ENCODE peak calls at places on chromosome 12, in four cellular contexts. A is HepG2, R is SK-N-SH, O is K562. X is an unnamed sample.

GRCh38 chr12:103947871-103948555 is 17.7 kb upstream of the TDG start:
- DNase-seq in O (no peak), A (no peak), R (no peak), X (no peak)

GRCh38 chr12:95999484-95999883 is 3.3 kb upstream of the HAL start:
- DNase-seq in O (no peak), R (no peak), A (no peak), X (no peak)

GRCh38 chr12:42625611-42626010 is 36.1 kb upstream of the PRICKLE1 start:
- DNase-seq in O (peak), R (peak), A (no peak), X (no peak)

GRCh38 chr12:132723764-132724140 is 13.1 kb downstream of the PGAM5 start:
- DNase-seq in O (no peak), A (no peak), R (no peak), X (no peak)

GRCh38 chr12:49867580-49868341 is 24.9 kb upstream of the BCDIN3D start:
- DNase-seq in O (no peak), R (no peak), A (no peak), X (no peak)

GRCh38 chr12:82852529-82852928 is 165.8 kb downstream of the TMTC2 start:
- DNase-seq in A (no peak), R (no peak), O (no peak), X (no peak)

GRCh38 chr12:20154060-20154459 is 214.3 kb upstream of the PDE3A start:
- DNase-seq in R (no peak), A (no peak), O (no peak), X (no peak)

GRCh38 chr12:4107436-4107878 is 166.1 kb upstream of the CCND2 start:
- DNase-seq in O (peak), R (peak), A (peak), X (peak)

GRCh38 chr12:115422845-115423545 is 739.0 kb upstream of the TBX3 start:
- DNase-seq in A (no peak), O (no peak), R (no peak), X (no peak)

GRCh38 chr12:43425361-43425760 is 126.6 kb downstream of the ADAMTS20 start:
- DNase-seq in O (no peak), A (no peak), R (no peak), X (no peak)

GRCh38 chr12:52427083-52427482 is 7.1 kb downstream of the KRT75 start:
- DNase-seq in A (no peak), R (no peak), O (no peak), X (no peak)

GRCh38 chr12:88922816-88923215 is 342.5 kb upstream of the KITLG start:
- DNase-seq in R (no peak), O (no peak), A (no peak), X (no peak)

GRCh38 chr12:105740970-105741725 is 397.6 kb downstream of the NUAK1 start:
- DNase-seq in O (no peak), A (no peak), R (no peak), X (no peak)

GRCh38 chr12:116959845-116960514 is 49.2 kb downstream of the FBXW8 start:
- DNase-seq in O (no peak), R (peak), A (no peak), X (no peak)

GRCh38 chr12:51872689-51872981 is 15.3 kb upstream of the ANKRD33 start:
- DNase-seq in A (no peak), R (no peak), O (no peak), X (no peak)

GRCh38 chr12:113201187-113202177 is 16.0 kb downstream of the RITA1 start:
- DNase-seq in R (no peak), A (no peak), O (no peak), X (no peak)

GRCh38 chr12:124646385-124647230 is 79.2 kb upstream of the NCOR2 start:
- DNase-seq in A (no peak), R (no peak), O (no peak), X (no peak)

GRCh38 chr12:22229652-22230279 is 104.7 kb downstream of the ST8SIA1 start:
- DNase-seq in O (no peak), A (peak), R (no peak), X (no peak)

GRCh38 chr12:124626841-124627502 is 59.6 kb upstream of the NCOR2 start:
- DNase-seq in A (no peak), O (no peak), R (no peak), X (no peak)

GRCh38 chr12:124767075-124767821 is 96.4 kb downstream of the SCARB1 start:
- DNase-seq in O (peak), A (peak), R (peak), X (peak)

GRCh38 chr12:119803391-119803791 is 73.7 kb downstream of the CIT start:
- DNase-seq in R (peak), O (no peak), A (no peak), X (peak)

GRCh38 chr12:80053048-80053790 is 46.1 kb upstream of the OTOGL start:
- DNase-seq in A (no peak), R (peak), O (no peak), X (no peak)

GRCh38 chr12:70177637-70178036 is 65.6 kb upstream of the CNOT2 start:
- DNase-seq in O (no peak), R (no peak), A (no peak), X (no peak)

GRCh38 chr12:109833307-109834189 is at the start of gene TRPV4:
- DNase-seq in R (peak), O (peak), A (no peak), X (peak)
- TF ChIP-seq FOXJ3 in R (no peak), O (no peak), A (no peak), X (no peak)

GRCh38 chr12:118188690-118189371 is 52.9 kb downstream of the PEBP1 start:
- DNase-seq in O (no peak), R (peak), A (no peak), X (no peak)
- TF ChIP-seq FOXJ3 in O (no peak), R (no peak), A (no peak), X (no peak)

GRCh38 chr12:85575115-85576096 is 260.8 kb downstream of the RASSF9 start:
- DNase-seq in O (peak), A (peak), R (peak), X (peak)
- TF ChIP-seq FOXJ3 in O (no peak), A (no peak), R (no peak), X (no peak)

GRCh38 chr12:10855807-10856206 is 6.5 kb upstream of the PRR4 start:
- DNase-seq in A (no peak), R (no peak), O (no peak), X (no peak)
- TF ChIP-seq FOXJ3 in A (no peak), R (no peak), O (no peak), X (no peak)

GRCh38 chr12:109523504-109523903 is 46.1 kb downstream of the UBE3B start:
- DNase-seq in A (no peak), O (no peak), R (no peak), X (no peak)

GRCh38 chr12:109527489-109528123 is 45.7 kb downstream of the MMAB start:
- DNase-seq in A (no peak), R (no peak), O (no peak), X (no peak)

GRCh38 chr12:109524466-109525278 is 47.2 kb downstream of the UBE3B start:
- DNase-seq in A (no peak), R (no peak), O (no peak), X (no peak)

GRCh38 chr12:109523071-109523470 is 45.6 kb downstream of the UBE3B start:
- DNase-seq in O (no peak), R (peak), A (no peak), X (no peak)

DNA sequence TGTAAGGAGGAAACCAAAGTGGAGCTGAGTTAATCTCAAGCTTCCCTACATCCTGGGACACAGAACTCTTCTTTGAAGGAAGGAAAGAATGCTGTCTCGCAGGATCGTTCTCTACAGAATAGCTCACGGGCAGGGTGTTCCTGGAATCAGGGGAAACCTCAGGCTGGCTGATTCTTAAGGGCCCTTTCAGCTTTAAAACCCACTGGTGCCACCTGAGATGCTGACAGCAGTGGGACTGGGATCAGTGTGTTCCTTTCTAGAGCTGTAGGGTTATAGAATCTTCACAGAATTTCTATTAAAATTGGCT is 47.8 kb downstream of the UBE3B start:
- DNase-seq in R (no peak), A (no peak), O (no peak), X (no peak)
- TF ChIP-seq FOXJ3 in R (no peak), A (no peak), O (no peak), X (no peak)

DNA sequence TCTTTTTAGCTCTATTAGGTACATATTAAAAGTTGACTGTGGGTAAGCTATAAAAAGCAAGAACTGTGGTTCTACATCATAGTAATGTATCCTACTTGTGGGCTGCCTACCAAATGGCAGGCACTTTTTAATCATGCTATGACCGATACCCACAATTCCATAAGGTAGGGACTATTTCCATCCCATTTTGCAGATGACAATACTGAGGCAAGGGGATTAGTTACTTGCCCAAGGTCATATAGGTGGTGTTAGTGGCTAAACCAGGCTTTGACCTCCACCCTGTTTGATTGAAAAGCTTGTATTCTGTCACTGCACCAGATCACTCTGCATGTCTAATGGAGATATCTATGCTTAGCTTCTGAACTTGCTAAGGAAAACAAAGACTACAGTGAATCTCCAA is 151.9 kb downstream of the SSPN start:
- DNase-seq in R (no peak), O (no peak), A (no peak), X (no peak)
- TF ChIP-seq FOXJ3 in R (no peak), O (no peak), A (no peak), X (no peak)

DNA sequence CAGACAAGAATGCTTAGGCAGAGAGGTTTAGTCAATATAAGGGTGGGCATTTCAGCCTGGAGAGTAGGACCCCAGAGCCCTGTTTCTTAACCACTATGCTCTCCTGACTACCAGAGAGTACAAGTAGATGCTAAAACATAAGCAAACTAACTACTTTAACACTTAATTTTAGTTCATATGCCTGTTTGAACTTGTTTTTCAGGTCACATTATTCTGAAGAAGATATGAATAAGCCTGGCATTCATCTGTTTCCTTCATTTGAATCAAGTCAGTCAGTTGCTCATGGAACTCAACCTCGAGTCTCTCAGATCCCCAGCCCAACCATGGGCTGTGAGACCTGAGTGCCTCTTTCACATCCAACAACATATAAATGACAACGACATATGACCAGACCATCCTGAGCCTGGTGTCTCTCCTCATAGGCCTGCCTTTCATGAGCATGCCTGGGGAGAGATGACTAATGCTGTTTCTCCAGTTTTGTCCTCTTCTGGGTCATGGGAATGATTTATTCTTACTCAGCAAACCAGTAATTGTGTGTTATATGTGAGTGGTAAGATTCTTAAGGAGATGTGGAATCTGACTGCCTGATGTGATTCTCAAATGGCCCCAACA is 251.1 kb upstream of the BTG1 start:
- DNase-seq in R (no peak), A (no peak), O (no peak), X (no peak)
- TF ChIP-seq FOXJ3 in R (no peak), A (no peak), O (no peak), X (no peak)

GRCh38 chr12:8951744-8952143 is 2.3 kb upstream of the M6PR start:
- DNase-seq in A (no peak), R (no peak), O (no peak), X (no peak)

GRCh38 chr12:8949525-8950286 is at the start of gene M6PR:
- DNase-seq in O (peak), A (peak), R (peak), X (peak)

GRCh38 chr12:8950287-8950574 is 786 bp upstream of the M6PR start:
- DNase-seq in R (no peak), A (no peak), O (no peak), X (no peak)

GRCh38 chr12:8948711-8949524 is 527 bp downstream of the M6PR start:
- DNase-seq in O (peak), R (peak), A (peak), X (no peak)

GRCh38 chr12:8950702-8951478 is 1.4 kb upstream of the M6PR start:
- DNase-seq in A (no peak), R (no peak), O (no peak), X (no peak)
- TF ChIP-seq FOXJ3 in A (no peak), R (no peak), O (no peak), X (no peak)

GRCh38 chr12:6430124-6430989 is 14.4 kb upstream of the CD27 start:
- DNase-seq in O (peak), A (peak), R (no peak), X (no peak)
- TF ChIP-seq FOXJ3 in O (no peak), A (no peak), R (no peak), X (no peak)

GRCh38 chr12:12265571-12266388 is 1.1 kb downstream of the LRP6 start:
- DNase-seq in R (peak), O (no peak), A (no peak), X (no peak)

GRCh38 chr12:12265035-12265434 is 1.8 kb downstream of the LRP6 start:
- DNase-seq in O (no peak), A (no peak), R (no peak), X (no peak)

GRCh38 chr12:12266873-12267634 is at the start of gene LRP6:
- DNase-seq in O (peak), A (peak), R (peak), X (peak)

GRCh38 chr12:12267801-12268200 is 957 bp upstream of the LRP6 start:
- DNase-seq in A (no peak), O (no peak), R (peak), X (peak)

GRCh38 chr12:12266389-12266872 is 413 bp downstream of the LRP6 start:
- DNase-seq in R (peak), O (no peak), A (no peak), X (peak)
- TF ChIP-seq FOXJ3 in R (no peak), O (no peak), A (no peak), X (no peak)